ENCODE peak calls at places on chromosome 11, in four cellular contexts. One of them, this sample, is unnamed.

GRCh38 chr11:120547871-120548681 is 36.5 kb downstream of the GRIK4 start:
- DNase-seq in germinal center: no peak
- DNase-seq in HuH-7.5: no peak
- DNase-seq in endothelial cell of umbilical vein: peak; percentile 91
- DNase-seq in this sample: no peak

GRCh38 chr11:35214792-35215193 is 75.8 kb downstream of the CD44 start:
- DNase-seq in germinal center: no peak
- DNase-seq in HuH-7.5: no peak
- DNase-seq in endothelial cell of umbilical vein: peak; percentile 54
- DNase-seq in this sample: no peak

GRCh38 chr11:15507592-15507991 is 392.9 kb downstream of the INSC start:
- DNase-seq in germinal center: no peak
- DNase-seq in HuH-7.5: no peak
- DNase-seq in endothelial cell of umbilical vein: no peak
- DNase-seq in this sample: no peak

GRCh38 chr11:334264-335033 is 13.8 kb upstream of the IFITM3 start:
- DNase-seq in germinal center: no peak
- DNase-seq in HuH-7.5: no peak
- DNase-seq in endothelial cell of umbilical vein: no peak
- DNase-seq in this sample: no peak

GRCh38 chr11:74019860-74020259 is 11.0 kb upstream of the UCP3 start:
- DNase-seq in germinal center: no peak
- DNase-seq in HuH-7.5: no peak
- DNase-seq in endothelial cell of umbilical vein: no peak
- DNase-seq in this sample: no peak

GRCh38 chr11:12362857-12363256 is 14.5 kb upstream of the PARVA start:
- DNase-seq in germinal center: no peak
- DNase-seq in HuH-7.5: no peak
- DNase-seq in endothelial cell of umbilical vein: no peak
- DNase-seq in this sample: no peak

GRCh38 chr11:15830730-15831443 is 525.5 kb downstream of the SOX6 start:
- DNase-seq in germinal center: no peak
- DNase-seq in HuH-7.5: no peak
- DNase-seq in endothelial cell of umbilical vein: peak; percentile 43
- DNase-seq in this sample: no peak

GRCh38 chr11:65862941-65863888 is 3.0 kb downstream of the MUS81 start:
- DNase-seq in germinal center: no peak
- DNase-seq in HuH-7.5: no peak
- DNase-seq in endothelial cell of umbilical vein: no peak
- DNase-seq in this sample: no peak

GRCh38 chr11:124172076-124172475 is 11.1 kb upstream of the OR10D3 start:
- DNase-seq in germinal center: no peak
- DNase-seq in HuH-7.5: no peak
- DNase-seq in endothelial cell of umbilical vein: no peak
- DNase-seq in this sample: no peak

GRCh38 chr11:36288442-36289225 is 590 bp downstream of the COMMD9 start:
- DNase-seq in germinal center: no peak
- DNase-seq in HuH-7.5: no peak
- DNase-seq in endothelial cell of umbilical vein: no peak
- DNase-seq in this sample: no peak

GRCh38 chr11:101126551-101127347 is 2.9 kb downstream of the PGR start:
- DNase-seq in germinal center: no peak
- DNase-seq in HuH-7.5: no peak
- DNase-seq in endothelial cell of umbilical vein: peak; percentile 5
- DNase-seq in this sample: peak; percentile 2

GRCh38 chr11:109680127-109680526 is 258.1 kb downstream of the C11orf87 start:
- DNase-seq in germinal center: no peak
- DNase-seq in HuH-7.5: no peak
- DNase-seq in endothelial cell of umbilical vein: no peak
- DNase-seq in this sample: no peak

GRCh38 chr11:110098645-110099044 is 5.5 kb downstream of the ZC3H12C start:
- DNase-seq in germinal center: no peak
- DNase-seq in HuH-7.5: no peak
- DNase-seq in endothelial cell of umbilical vein: peak; percentile 25
- DNase-seq in this sample: no peak

GRCh38 chr11:67286621-67287333 is 2.3 kb upstream of the ANKRD13D start:
- DNase-seq in germinal center: no peak
- DNase-seq in HuH-7.5: no peak
- DNase-seq in endothelial cell of umbilical vein: no peak
- DNase-seq in this sample: no peak

GRCh38 chr11:73838443-73839122 is 38.1 kb downstream of the COA4 start:
- DNase-seq in germinal center: no peak
- DNase-seq in HuH-7.5: no peak
- DNase-seq in endothelial cell of umbilical vein: no peak
- DNase-seq in this sample: no peak

GRCh38 chr11:65403607-65404121 is 17.2 kb downstream of the FRMD8 start:
- DNase-seq in germinal center: peak; percentile 61
- DNase-seq in HuH-7.5: no peak
- DNase-seq in endothelial cell of umbilical vein: no peak
- DNase-seq in this sample: peak; percentile 82

GRCh38 chr11:8063319-8063718 is 17.7 kb upstream of the TUB start:
- DNase-seq in germinal center: no peak
- DNase-seq in HuH-7.5: no peak
- DNase-seq in endothelial cell of umbilical vein: no peak
- DNase-seq in this sample: no peak

GRCh38 chr11:15770798-15771414 is 585.4 kb downstream of the SOX6 start:
- DNase-seq in germinal center: peak; percentile 17
- DNase-seq in HuH-7.5: peak; percentile 9
- DNase-seq in endothelial cell of umbilical vein: peak; percentile 16
- DNase-seq in this sample: no peak

GRCh38 chr11:31509412-31510345 is at the start of the genes ELP4 and IMMP1L:
- DNase-seq in germinal center: peak; percentile 99
- DNase-seq in HuH-7.5: peak; percentile 95
- DNase-seq in endothelial cell of umbilical vein: peak; percentile 99
- DNase-seq in this sample: peak; percentile 94

GRCh38 chr11:88886796-88887195 is 179.0 kb downstream of the GRM5 start:
- DNase-seq in germinal center: no peak
- DNase-seq in HuH-7.5: peak; percentile 1
- DNase-seq in endothelial cell of umbilical vein: peak; percentile 39
- DNase-seq in this sample: no peak

This sample was measured in B cell.